ENCODE peak calls at places on chromosome 2, in four cellular contexts. One of them, this sample, is unnamed. For H3K4me1, the result is how much of the 10 kb centered on the place peaks cover.

GRCh38 chr2:159998236-159998635 is 64.2 kb downstream of the PLA2R1 start:
- DNase-seq in fibroblast of lung: no peak
- DNase-seq in cardiac muscle cell: peak
- DNase-seq in CD4-positive, CD25-positive, alpha-beta regulatory T cell: no peak
- DNase-seq in this sample: no peak

GRCh38 chr2:168992026-168992425 is 39.1 kb downstream of the ABCB11 start:
- DNase-seq in fibroblast of lung: no peak
- DNase-seq in cardiac muscle cell: no peak
- DNase-seq in CD4-positive, CD25-positive, alpha-beta regulatory T cell: no peak
- DNase-seq in this sample: no peak

GRCh38 chr2:167697194-167697593 is 550.2 kb downstream of the STK39 start:
- DNase-seq in CD4-positive, CD25-positive, alpha-beta regulatory T cell: no peak
- DNase-seq in cardiac muscle cell: no peak
- DNase-seq in fibroblast of lung: no peak
- DNase-seq in this sample: no peak

GRCh38 chr2:42788882-42789281 is 3.5 kb downstream of the HAAO start:
- DNase-seq in cardiac muscle cell: no peak
- DNase-seq in CD4-positive, CD25-positive, alpha-beta regulatory T cell: no peak
- DNase-seq in fibroblast of lung: no peak
- DNase-seq in this sample: no peak

GRCh38 chr2:15980605-15981098 is 40.3 kb downstream of the MYCN start:
- DNase-seq in CD4-positive, CD25-positive, alpha-beta regulatory T cell: no peak
- DNase-seq in cardiac muscle cell: no peak
- DNase-seq in fibroblast of lung: no peak
- DNase-seq in this sample: no peak

GRCh38 chr2:54067851-54068375 is 47.5 kb upstream of the ACYP2 start:
- DNase-seq in CD4-positive, CD25-positive, alpha-beta regulatory T cell: no peak
- DNase-seq in cardiac muscle cell: no peak
- DNase-seq in fibroblast of lung: peak
- DNase-seq in this sample: no peak

GRCh38 chr2:35081001-35081628 is 1274.5 kb upstream of the CRIM1 start:
- DNase-seq in CD4-positive, CD25-positive, alpha-beta regulatory T cell: no peak
- DNase-seq in fibroblast of lung: peak
- DNase-seq in cardiac muscle cell: peak
- DNase-seq in this sample: no peak

GRCh38 chr2:68030529-68030928 is 32.3 kb downstream of the C1D start:
- DNase-seq in fibroblast of lung: no peak
- DNase-seq in cardiac muscle cell: no peak
- DNase-seq in CD4-positive, CD25-positive, alpha-beta regulatory T cell: no peak
- DNase-seq in this sample: no peak

GRCh38 chr2:45765847-45766254 is 114.4 kb downstream of the PRKCE start:
- DNase-seq in fibroblast of lung: peak
- DNase-seq in CD4-positive, CD25-positive, alpha-beta regulatory T cell: no peak
- DNase-seq in cardiac muscle cell: peak
- DNase-seq in this sample: no peak

GRCh38 chr2:63189026-63189425 is 138.4 kb downstream of the OTX1 start:
- DNase-seq in cardiac muscle cell: peak
- DNase-seq in CD4-positive, CD25-positive, alpha-beta regulatory T cell: no peak
- DNase-seq in fibroblast of lung: peak
- DNase-seq in this sample: no peak

DNA sequence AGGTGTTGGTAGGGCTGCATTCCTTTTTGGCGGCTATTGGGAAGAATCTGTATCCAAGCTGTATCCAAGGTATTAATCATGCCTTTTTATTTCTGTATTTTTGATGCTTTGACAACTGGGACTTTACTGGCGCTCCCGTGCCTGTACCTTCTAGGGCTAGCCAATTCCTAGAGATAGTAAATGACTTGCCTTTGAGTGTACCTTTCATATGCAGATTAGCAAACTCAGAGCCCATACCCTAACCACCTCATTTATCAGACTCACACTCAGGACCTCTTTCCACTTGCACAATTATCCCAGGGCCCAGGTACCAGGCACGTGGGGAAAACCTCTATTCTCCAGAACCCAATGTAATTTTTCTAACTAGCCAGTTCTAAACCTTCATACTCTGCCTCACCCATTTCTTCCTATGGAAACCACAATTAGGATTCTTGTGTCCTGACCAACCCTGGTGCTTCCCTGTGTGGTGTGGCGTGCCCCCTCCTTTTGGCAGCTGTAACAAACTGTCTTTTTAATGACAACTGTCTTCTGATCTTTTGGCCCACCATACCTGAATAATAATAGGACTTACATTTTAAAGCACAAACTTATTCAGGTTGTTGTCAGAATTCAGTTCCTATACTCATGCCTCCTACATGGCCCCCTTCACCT is 65.8 kb upstream of the PNPT1 start:
- DNase-seq in cardiac muscle cell: no peak
- DNase-seq in fibroblast of lung: no peak
- DNase-seq in CD4-positive, CD25-positive, alpha-beta regulatory T cell: no peak
- DNase-seq in this sample: no peak
- H3K4me3 ChIP-seq in cardiac muscle cell: no peak
- H3K4me3 ChIP-seq in fibroblast of lung: no peak
- H3K4me3 ChIP-seq in CD4-positive, CD25-positive, alpha-beta regulatory T cell: no peak
- H3K4me3 ChIP-seq in this sample: no peak

DNA sequence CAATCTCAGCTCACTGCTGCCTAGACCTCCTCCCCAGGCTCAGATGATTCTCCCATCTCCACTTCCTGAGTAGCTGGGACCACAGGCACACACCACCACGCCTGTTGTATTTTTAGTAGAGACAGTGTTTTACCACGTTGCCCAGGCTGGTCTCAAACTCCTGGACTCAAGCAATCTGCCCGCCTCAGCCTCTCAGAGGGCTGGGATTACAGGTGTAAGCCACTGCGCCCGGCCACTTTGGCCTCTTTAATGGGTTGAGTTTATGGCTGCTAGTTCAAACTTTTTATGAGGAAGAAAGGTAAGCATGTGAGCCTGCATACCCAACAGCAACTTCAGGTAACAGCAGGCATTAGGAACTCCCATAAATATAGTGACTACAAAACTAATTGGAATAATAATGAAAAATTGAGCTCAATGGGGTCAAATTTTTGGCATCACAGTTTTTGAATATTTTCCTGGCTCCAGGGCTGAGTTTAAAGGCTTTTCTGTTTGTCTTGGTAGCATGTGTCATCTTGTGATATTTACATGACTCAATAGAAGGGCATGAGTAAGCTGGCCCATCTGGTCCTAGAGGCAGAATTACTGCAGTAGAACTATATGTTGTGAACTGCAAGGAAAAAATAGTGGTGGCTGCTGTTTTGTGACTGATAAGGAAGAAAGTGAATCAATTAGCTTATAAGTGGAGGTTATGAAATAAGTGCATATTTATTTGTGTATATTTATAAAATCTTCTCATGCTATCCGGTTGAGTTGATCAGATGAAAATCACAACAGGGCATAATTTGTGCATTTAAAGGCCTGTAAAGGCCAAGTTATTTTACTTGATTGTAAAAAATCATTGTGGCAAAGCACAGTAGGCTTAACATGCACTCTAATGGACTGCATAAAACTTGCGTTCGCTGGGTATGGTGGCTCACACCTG is 24.8 kb downstream of the GALM start:
- DNase-seq in cardiac muscle cell: peak
- DNase-seq in fibroblast of lung: peak
- DNase-seq in CD4-positive, CD25-positive, alpha-beta regulatory T cell: no peak
- DNase-seq in this sample: no peak
- H3K4me1 ChIP-seq in cardiac muscle cell: under half
- H3K4me1 ChIP-seq in fibroblast of lung: under half
- H3K4me1 ChIP-seq in CD4-positive, CD25-positive, alpha-beta regulatory T cell: half or more
- H3K4me1 ChIP-seq in this sample: under half

GRCh38 chr2:690799-691198 is 13.6 kb upstream of the TMEM18 start:
- DNase-seq in cardiac muscle cell: no peak
- DNase-seq in fibroblast of lung: no peak
- DNase-seq in CD4-positive, CD25-positive, alpha-beta regulatory T cell: no peak
- DNase-seq in this sample: no peak
- H3K4me3 ChIP-seq in cardiac muscle cell: no peak
- H3K4me3 ChIP-seq in fibroblast of lung: no peak
- H3K4me3 ChIP-seq in CD4-positive, CD25-positive, alpha-beta regulatory T cell: no peak
- H3K4me3 ChIP-seq in this sample: no peak

GRCh38 chr2:85259101-85259590 is 68.6 kb downstream of the TGOLN2 start:
- DNase-seq in CD4-positive, CD25-positive, alpha-beta regulatory T cell: no peak
- DNase-seq in fibroblast of lung: peak
- DNase-seq in cardiac muscle cell: peak
- DNase-seq in this sample: no peak
- H3K4me1 ChIP-seq in CD4-positive, CD25-positive, alpha-beta regulatory T cell: under half
- H3K4me1 ChIP-seq in fibroblast of lung: under half
- H3K4me1 ChIP-seq in cardiac muscle cell: under half
- H3K4me1 ChIP-seq in this sample: half or more

DNA sequence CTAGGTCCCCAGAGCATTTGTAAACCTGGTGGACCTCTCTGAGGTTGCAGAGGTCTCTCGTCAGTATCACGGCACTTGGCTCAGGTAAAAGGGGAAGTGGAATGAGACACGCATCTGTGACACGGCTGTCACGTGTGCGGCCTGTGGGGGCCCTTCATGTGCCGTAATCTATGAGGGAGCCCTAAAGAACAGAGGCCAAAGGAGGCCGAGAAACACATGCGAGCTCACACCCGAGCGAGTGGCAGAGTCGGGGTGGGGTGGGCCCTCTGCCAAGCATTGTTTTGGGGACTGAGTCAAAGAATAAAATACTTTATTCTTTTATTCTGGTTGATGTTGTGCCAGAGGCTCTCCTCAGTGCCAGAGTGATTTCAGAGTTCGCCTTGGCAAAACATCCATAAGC is 43.2 kb downstream of the PLB1 start:
- DNase-seq in fibroblast of lung: no peak
- DNase-seq in cardiac muscle cell: peak
- DNase-seq in CD4-positive, CD25-positive, alpha-beta regulatory T cell: no peak
- DNase-seq in this sample: no peak
- H3K4me3 ChIP-seq in fibroblast of lung: no peak
- H3K4me3 ChIP-seq in cardiac muscle cell: no peak
- H3K4me3 ChIP-seq in CD4-positive, CD25-positive, alpha-beta regulatory T cell: no peak
- H3K4me3 ChIP-seq in this sample: no peak

GRCh38 chr2:107582487-107582886 is 244.2 kb upstream of the RGPD4 start:
- DNase-seq in CD4-positive, CD25-positive, alpha-beta regulatory T cell: no peak
- DNase-seq in cardiac muscle cell: no peak
- DNase-seq in fibroblast of lung: no peak
- DNase-seq in this sample: no peak

GRCh38 chr2:107576991-107577390 is 249.7 kb upstream of the RGPD4 start:
- DNase-seq in fibroblast of lung: no peak
- DNase-seq in CD4-positive, CD25-positive, alpha-beta regulatory T cell: no peak
- DNase-seq in cardiac muscle cell: no peak
- DNase-seq in this sample: no peak
- H3K4me1 ChIP-seq in fibroblast of lung: under half
- H3K4me1 ChIP-seq in CD4-positive, CD25-positive, alpha-beta regulatory T cell: under half
- H3K4me1 ChIP-seq in cardiac muscle cell: under half
- H3K4me1 ChIP-seq in this sample: under half

DNA sequence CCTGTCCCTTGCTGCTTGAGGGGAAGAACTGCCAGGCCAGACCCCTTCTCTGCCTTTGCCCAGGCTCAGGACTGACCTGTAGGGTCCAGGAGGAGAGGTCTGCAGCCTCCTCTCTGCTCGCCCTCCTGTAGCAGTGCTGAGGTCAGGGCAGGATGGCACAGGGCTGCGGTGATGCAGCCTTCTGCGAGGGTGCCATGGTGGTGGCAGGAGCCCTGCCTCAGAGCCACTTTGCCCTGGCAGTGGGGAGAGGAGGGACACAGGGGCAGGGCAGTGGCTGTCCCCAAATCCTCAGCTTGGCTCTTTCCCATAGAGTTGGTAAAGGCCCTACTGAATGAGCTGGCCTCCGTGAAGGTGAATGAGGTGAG is 884 bp downstream of the PROM2 start:
- DNase-seq in fibroblast of lung: no peak
- DNase-seq in cardiac muscle cell: no peak
- DNase-seq in CD4-positive, CD25-positive, alpha-beta regulatory T cell: no peak
- DNase-seq in this sample: no peak
- H3K4me3 ChIP-seq in fibroblast of lung: no peak
- H3K4me3 ChIP-seq in cardiac muscle cell: no peak
- H3K4me3 ChIP-seq in CD4-positive, CD25-positive, alpha-beta regulatory T cell: no peak
- H3K4me3 ChIP-seq in this sample: no peak

GRCh38 chr2:10844083-10844482 is 31.5 kb upstream of the PDIA6 start:
- DNase-seq in cardiac muscle cell: peak
- DNase-seq in fibroblast of lung: peak
- DNase-seq in CD4-positive, CD25-positive, alpha-beta regulatory T cell: no peak
- DNase-seq in this sample: peak

GRCh38 chr2:10845640-10846039 is 33.1 kb upstream of the PDIA6 start:
- DNase-seq in fibroblast of lung: no peak
- DNase-seq in CD4-positive, CD25-positive, alpha-beta regulatory T cell: no peak
- DNase-seq in cardiac muscle cell: no peak
- DNase-seq in this sample: no peak

GRCh38 chr2:10839813-10840212 is 27.2 kb upstream of the PDIA6 start:
- DNase-seq in CD4-positive, CD25-positive, alpha-beta regulatory T cell: no peak
- DNase-seq in fibroblast of lung: peak
- DNase-seq in cardiac muscle cell: peak
- DNase-seq in this sample: no peak

GRCh38 chr2:10842506-10842905 is 29.9 kb upstream of the PDIA6 start:
- DNase-seq in cardiac muscle cell: no peak
- DNase-seq in fibroblast of lung: no peak
- DNase-seq in CD4-positive, CD25-positive, alpha-beta regulatory T cell: no peak
- DNase-seq in this sample: no peak

DNA sequence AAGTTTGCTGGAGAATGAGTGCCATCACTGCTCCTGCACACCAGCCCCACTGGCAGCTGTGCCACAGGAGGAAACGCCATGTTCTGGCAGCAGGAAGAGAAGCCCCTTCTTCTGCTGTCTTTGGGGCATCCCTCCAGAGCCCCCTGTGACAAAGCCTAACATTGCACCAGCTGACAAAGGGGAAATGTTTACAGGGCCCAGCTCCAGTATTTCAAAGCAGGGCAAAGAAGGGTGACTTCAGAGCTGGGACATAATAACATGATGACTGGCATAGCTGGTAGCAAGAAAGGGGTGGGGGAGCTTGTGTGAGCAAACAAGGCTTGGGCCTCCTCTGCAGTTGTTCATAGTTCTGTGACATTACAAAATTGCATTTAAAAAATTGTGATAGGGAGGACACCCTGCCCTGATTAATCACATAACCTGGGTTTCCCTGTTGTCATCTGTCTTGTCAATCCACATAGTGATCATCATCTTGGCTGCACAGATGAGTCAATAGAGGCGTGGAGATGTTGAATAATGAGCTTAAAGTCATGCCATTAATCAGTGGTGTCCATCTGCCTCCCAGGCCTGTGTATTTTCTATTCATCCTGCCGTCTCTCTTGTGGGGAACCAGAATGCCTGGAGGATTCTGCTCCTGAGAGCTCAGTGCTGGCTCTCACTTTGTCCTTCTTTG is 29.1 kb upstream of the PDIA6 start:
- DNase-seq in cardiac muscle cell: no peak
- DNase-seq in CD4-positive, CD25-positive, alpha-beta regulatory T cell: no peak
- DNase-seq in fibroblast of lung: no peak
- DNase-seq in this sample: no peak
- H3K4me1 ChIP-seq in cardiac muscle cell: under half
- H3K4me1 ChIP-seq in CD4-positive, CD25-positive, alpha-beta regulatory T cell: under half
- H3K4me1 ChIP-seq in fibroblast of lung: under half
- H3K4me1 ChIP-seq in this sample: under half

This sample was measured in right atrium auricular region.